ENCODE peak calls at places on chromosomes 6 and 20, in eight cellular contexts. J, N, C, Y, Z, G, E and A are unnamed samples.

GRCh38 chr20:33909331-33909921 is 84.3 kb upstream of the RALY start:
- DNase-seq in J (no peak), N (no peak), C (no peak), Y (peak; percentile 33), Z (no peak), G (no peak), E (no peak), A (no peak)

GRCh38 chr6:26183581-26184408 is 96.6 kb downstream of the HFE start:
- DNase-seq in J (no peak), N (peak; percentile 74), C (peak; percentile 71), Y (peak; percentile 59), Z (peak; percentile 91), G (peak; percentile 92), E (peak; percentile 50), A (peak; percentile 86)

GRCh38 chr6:118283759-118284158 is 264.3 kb upstream of the PLN start:
- DNase-seq in J (no peak), N (no peak), C (peak; percentile 48), Y (peak; percentile 59), Z (peak; percentile 55), G (peak; percentile 78), E (peak; percentile 72), A (no peak)

GRCh38 chr6:170101281-170102035 is 189.4 kb downstream of the DLL1 start:
- DNase-seq in J (no peak), N (peak; percentile 45), C (no peak), Y (peak; percentile 17), Z (peak; percentile 37), G (no peak), E (no peak), A (peak; percentile 49)

GRCh38 chr6:40485795-40486194 is 101.4 kb downstream of the LRFN2 start:
- DNase-seq in J (no peak), N (no peak), C (no peak), Y (no peak), Z (no peak), G (no peak), E (no peak), A (no peak)

GRCh38 chr20:50635676-50636600 is 55.4 kb downstream of the RIPOR3 start:
- DNase-seq in J (no peak), N (peak; percentile 70), C (peak; percentile 86), Y (peak; percentile 81), Z (peak; percentile 98), G (peak; percentile 93), E (peak; percentile 86), A (peak; percentile 85)

GRCh38 chr20:23299673-23300050 is 50.9 kb upstream of the NXT1 start:
- DNase-seq in J (no peak), N (no peak), C (no peak), Y (no peak), Z (no peak), G (no peak), E (no peak), A (no peak)

GRCh38 chr6:41984623-41985022 is 43.0 kb upstream of the CCND3 start:
- DNase-seq in J (no peak), N (no peak), C (no peak), Y (no peak), Z (no peak), G (no peak), E (no peak), A (no peak)

GRCh38 chr20:15742627-15743026 is 830.6 kb downstream of the KIF16B start:
- DNase-seq in J (no peak), N (no peak), C (no peak), Y (no peak), Z (no peak), G (no peak), E (no peak), A (no peak)

GRCh38 chr6:104656235-104656634 is 203.5 kb downstream of the HACE1 start:
- DNase-seq in J (no peak), N (no peak), C (no peak), Y (no peak), Z (no peak), G (no peak), E (no peak), A (no peak)

GRCh38 chr20:12835999-12836398 is 172.8 kb upstream of the SPTLC3 start:
- DNase-seq in J (no peak), N (no peak), C (no peak), Y (no peak), Z (no peak), G (no peak), E (no peak), A (no peak)

GRCh38 chr6:139390447-139390846 is 16.0 kb upstream of the CITED2 start:
- DNase-seq in J (no peak), N (no peak), C (no peak), Y (no peak), Z (no peak), G (no peak), E (no peak), A (no peak)

GRCh38 chr20:49320460-49320859 is 42.6 kb upstream of the ZNFX1 start:
- DNase-seq in J (no peak), N (no peak), C (peak; percentile 55), Y (no peak), Z (peak; percentile 91), G (peak; percentile 91), E (peak; percentile 30), A (no peak)

GRCh38 chr6:139926711-139927110 is 552.3 kb upstream of the CITED2 start:
- DNase-seq in J (no peak), N (no peak), C (no peak), Y (no peak), Z (no peak), G (no peak), E (no peak), A (no peak)

GRCh38 chr6:155687645-155688044 is 232.0 kb upstream of the NOX3 start:
- DNase-seq in J (no peak), N (no peak), C (no peak), Y (no peak), Z (no peak), G (no peak), E (no peak), A (no peak)

GRCh38 chr6:56956481-56956880 is 1.6 kb downstream of the BEND6 start:
- DNase-seq in J (no peak), N (no peak), C (no peak), Y (no peak), Z (no peak), G (peak; percentile 17), E (no peak), A (no peak)

GRCh38 chr20:60116128-60116909 is 158.1 kb downstream of the CDH26 start:
- DNase-seq in J (no peak), N (no peak), C (no peak), Y (peak; percentile 13), Z (no peak), G (no peak), E (no peak), A (no peak)

DNA sequence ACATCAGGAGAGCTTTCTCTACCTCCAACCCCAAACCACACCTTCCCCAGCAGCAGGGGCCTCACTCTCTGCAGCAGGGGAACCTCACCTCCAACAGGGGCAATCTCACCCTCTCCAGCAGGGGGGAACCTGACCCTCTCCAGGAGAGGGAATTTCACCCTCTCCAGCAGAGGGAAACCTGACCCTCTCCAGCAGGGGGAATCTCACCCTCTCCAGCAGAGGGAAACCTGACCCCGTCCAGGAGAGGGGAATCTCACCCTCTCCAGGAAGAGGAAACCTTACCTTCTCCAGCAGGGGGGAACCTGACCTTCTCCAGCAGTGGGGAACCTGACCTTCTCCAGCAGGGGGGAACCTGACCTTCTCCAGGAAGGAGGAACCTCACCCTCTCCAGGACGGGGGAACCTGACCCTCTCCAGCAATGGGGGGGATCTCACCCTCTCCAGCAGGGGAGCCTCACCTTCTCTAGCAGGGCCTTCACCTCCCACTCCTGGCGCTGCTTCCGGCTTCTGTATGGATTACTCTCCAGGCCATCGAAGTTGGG is 3.1 kb downstream of the B3GALT4 start:
- DNase-seq in J (no peak), N (no peak), C (peak; percentile 58), Y (no peak), Z (peak; percentile 91), G (peak; percentile 85), E (peak; percentile 68), A (peak; percentile 67)
- H3K36me3 ChIP-seq in J (peaks cover 3% of the 10 kb centered on the region), N (no peaks in the 10 kb centered on the region), C (peaks cover 23% of the 10 kb centered on the region), Y (peaks cover 83% of the 10 kb centered on the region), Z (peaks cover 59% of the 10 kb centered on the region), G (peaks cover 22% of the 10 kb centered on the region), E (peaks cover 61% of the 10 kb centered on the region), A (peaks cover 15% of the 10 kb centered on the region)

DNA sequence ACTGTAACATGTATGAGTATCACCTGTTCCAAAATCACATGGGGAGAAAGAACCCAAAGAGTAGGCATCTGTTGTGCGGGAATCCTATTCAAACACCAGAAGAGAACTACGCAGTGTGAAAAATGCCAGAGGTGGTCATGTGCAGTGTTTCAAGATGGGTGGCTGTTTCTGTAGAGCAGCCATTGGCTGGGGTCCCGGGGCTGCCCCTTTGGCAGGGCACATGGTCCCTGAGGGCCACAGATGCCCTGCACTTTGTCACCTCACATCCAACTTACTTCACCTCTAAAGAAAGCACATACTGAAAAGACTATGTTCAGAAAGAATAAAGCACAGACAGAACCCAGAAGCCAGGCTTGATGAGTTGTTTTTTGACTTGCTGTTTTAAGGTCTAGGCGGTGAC is 12.3 kb downstream of the MTCH1 start:
- DNase-seq in J (no peak), N (no peak), C (no peak), Y (no peak), Z (no peak), G (no peak), E (no peak), A (no peak)
- H3K36me3 ChIP-seq in J (peaks cover 93% of the 10 kb centered on the region), N (peaks cover 9% of the 10 kb centered on the region), C (peaks cover 60% of the 10 kb centered on the region), Y (peaks cover 99% of the 10 kb centered on the region), Z (peaks cover 99% of the 10 kb centered on the region), G (peaks cover 56% of the 10 kb centered on the region), E (peaks cover 74% of the 10 kb centered on the region), A (peaks cover 86% of the 10 kb centered on the region)

DNA sequence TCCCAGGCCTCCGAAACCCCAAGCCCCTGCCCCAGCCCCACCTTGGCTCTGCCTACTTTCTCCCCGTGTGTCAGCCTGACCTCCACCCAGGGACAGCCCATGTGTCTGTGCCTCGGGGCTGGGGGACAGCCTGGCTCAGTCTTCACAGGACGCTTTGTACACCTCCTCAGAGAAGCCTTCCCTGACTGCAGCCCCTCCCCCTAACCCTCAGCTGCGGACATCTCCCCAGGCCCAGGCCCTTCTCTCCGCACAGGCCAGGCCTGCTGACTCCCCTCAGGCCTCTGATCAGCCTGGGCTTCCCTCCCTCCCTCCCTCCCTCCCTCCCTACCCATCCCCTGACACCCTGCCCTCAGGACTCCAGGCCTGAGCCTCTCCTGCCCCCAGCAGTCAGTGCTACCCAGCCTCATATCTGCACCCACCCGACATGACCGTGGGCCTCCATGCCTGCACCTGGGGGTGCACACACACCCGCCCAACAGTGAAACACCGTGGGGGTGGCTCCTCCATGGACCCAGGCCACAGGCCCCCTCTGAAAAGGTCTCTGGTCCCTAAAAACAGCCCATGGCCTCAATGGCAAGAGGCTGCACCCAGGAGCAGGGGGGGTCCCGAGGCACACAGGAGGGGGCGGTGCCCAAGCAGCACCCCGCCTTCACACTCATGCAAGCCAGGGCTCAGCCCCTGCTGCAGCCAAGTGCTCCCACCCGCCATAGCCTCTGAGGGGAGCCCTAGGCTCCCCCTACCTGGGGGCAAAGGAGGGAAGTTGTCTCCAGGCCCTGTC is 12.9 kb downstream of the LAMA5 start:
- DNase-seq in J (no peak), N (no peak), C (peak; percentile 59), Y (no peak), Z (peak; percentile 53), G (no peak), E (no peak), A (no peak)
- H3K36me3 ChIP-seq in J (peaks cover 20% of the 10 kb centered on the region), N (no peaks in the 10 kb centered on the region), C (no peaks in the 10 kb centered on the region), Y (peaks cover 30% of the 10 kb centered on the region), Z (peaks cover 44% of the 10 kb centered on the region), G (no peaks in the 10 kb centered on the region), E (no peaks in the 10 kb centered on the region), A (peaks cover 11% of the 10 kb centered on the region)

GRCh38 chr6:87551799-87552198 is 38.0 kb downstream of the RARS2 start:
- DNase-seq in J (no peak), N (no peak), C (no peak), Y (no peak), Z (no peak), G (no peak), E (no peak), A (no peak)
- H3K36me3 ChIP-seq in J (peaks cover 18% of the 10 kb centered on the region), N (no peaks in the 10 kb centered on the region), C (peaks cover 62% of the 10 kb centered on the region), Y (peaks cover 66% of the 10 kb centered on the region), Z (peaks cover 68% of the 10 kb centered on the region), G (peaks cover 4% of the 10 kb centered on the region), E (peaks cover 19% of the 10 kb centered on the region), A (peaks cover 3% of the 10 kb centered on the region)